ENCODE peak calls at places on chromosomes 13 and 19, in nine cellular contexts. E, H, N, G, I, A, O, C and T are unnamed samples.
A peak's percentile ranks its signal among the peaks of the same experiment; 100 is the strongest.

GRCh38 chr13:70895599-70895998 is 787.3 kb upstream of the KLHL1 start:
- DNase-seq in E (no peak), H (no peak), N (no peak), G (no peak), I (no peak), A (no peak), O (no peak), C (no peak), T (no peak)

GRCh38 chr19:5719274-5719960 is 529 bp downstream of the LONP1 start:
- DNase-seq in E (peak; percentile 26), H (no peak), N (no peak), G (no peak), I (no peak), A (no peak), O (no peak), C (no peak), T (peak; percentile 35)

GRCh38 chr13:57353831-57354230 is 186.8 kb downstream of the PRR20E start:
- DNase-seq in E (no peak), H (no peak), N (no peak), G (no peak), I (no peak), A (no peak), O (no peak), C (no peak), T (no peak)

GRCh38 chr13:40058757-40059236 is 403.3 kb downstream of the COG6 start:
- DNase-seq in E (peak; percentile 74), H (no peak), N (no peak), G (no peak), I (no peak), A (no peak), O (no peak), C (peak; percentile 58), T (no peak)

GRCh38 chr13:73939071-73939380 is 195.2 kb downstream of the KLF12 start:
- DNase-seq in E (no peak), H (no peak), N (no peak), G (no peak), I (no peak), A (no peak), O (no peak), C (no peak), T (no peak)

GRCh38 chr19:1860133-1860775 is 3.1 kb downstream of the KLF16 start:
- DNase-seq in E (peak; percentile 78), H (no peak), N (peak; percentile 76), G (no peak), I (no peak), A (peak; percentile 62), O (no peak), C (peak; percentile 87), T (peak; percentile 78)

GRCh38 chr19:33693678-33694077 is 71.9 kb downstream of the CHST8 start:
- DNase-seq in E (no peak), H (no peak), N (no peak), G (no peak), I (no peak), A (no peak), O (no peak), C (no peak), T (no peak)

GRCh38 chr13:28494537-28494860 is 429 bp downstream of the FLT1 start:
- DNase-seq in E (peak; percentile 24), H (no peak), N (no peak), G (no peak), I (no peak), A (no peak), O (no peak), C (no peak), T (no peak)

GRCh38 chr19:40285353-40286234 is 449 bp upstream of the AKT2 start:
- DNase-seq in E (peak; percentile 100), H (peak; percentile 94), N (peak; percentile 94), G (peak; percentile 97), I (peak; percentile 98), A (peak; percentile 98), O (peak; percentile 94), C (peak; percentile 100), T (peak; percentile 99)

GRCh38 chr19:40283414-40284250 is 1.5 kb downstream of the AKT2 start:
- DNase-seq in E (no peak), H (no peak), N (peak; percentile 9), G (no peak), I (no peak), A (no peak), O (no peak), C (no peak), T (no peak)

GRCh38 chr19:40286235-40286530 is 1.0 kb upstream of the AKT2 start:
- DNase-seq in E (no peak), H (no peak), N (no peak), G (no peak), I (no peak), A (no peak), O (no peak), C (no peak), T (no peak)

GRCh38 chr19:40284251-40284500 is 969 bp downstream of the AKT2 start:
- DNase-seq in E (no peak), H (no peak), N (no peak), G (no peak), I (no peak), A (no peak), O (no peak), C (no peak), T (no peak)

DNA sequence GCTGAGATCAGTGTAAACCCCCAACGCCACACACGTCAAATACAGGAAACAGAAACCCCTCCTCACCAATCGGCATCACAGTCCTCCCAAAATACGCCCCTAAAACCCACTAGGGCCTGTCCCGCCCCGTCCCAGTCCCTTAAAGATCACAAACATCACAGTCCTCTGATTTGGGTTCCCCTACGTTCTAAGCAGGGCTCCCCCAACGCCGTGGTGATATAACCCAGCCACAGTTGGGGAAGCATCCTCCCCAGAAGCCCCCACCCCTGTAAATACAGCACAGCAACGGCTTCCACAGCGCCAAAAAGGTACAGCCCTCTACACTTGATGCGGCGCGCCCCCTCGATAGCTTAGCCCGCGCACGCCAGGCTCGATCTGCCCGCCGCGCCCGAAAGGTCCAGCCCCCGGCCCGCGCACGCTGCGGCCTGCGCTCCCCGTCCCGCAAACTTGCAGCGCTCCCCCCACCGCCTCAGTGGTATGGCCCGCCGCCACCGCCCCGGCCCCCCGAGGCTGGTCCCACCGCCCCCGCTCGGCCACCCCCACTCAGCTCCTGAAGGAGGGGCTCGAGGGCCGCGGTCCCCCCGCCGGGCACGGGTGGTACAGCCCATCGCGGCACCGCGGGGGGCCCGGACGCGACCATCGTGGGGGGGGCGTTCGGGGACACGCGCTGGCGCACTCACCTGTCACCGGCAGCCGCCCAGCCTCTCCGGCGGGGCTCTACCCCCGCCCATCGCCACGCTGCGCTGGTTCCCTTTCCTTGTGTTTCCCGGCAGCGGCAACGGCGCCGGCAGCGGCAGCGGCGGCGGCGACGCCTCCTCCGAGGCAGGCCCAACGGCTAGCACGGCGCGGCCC is at the start of gene AKT2:
- DNase-seq in E (no peak), H (no peak), N (peak; percentile 94), G (peak; percentile 91), I (peak; percentile 71), A (peak; percentile 79), O (peak; percentile 85), C (peak; percentile 66), T (peak; percentile 38)
- TF ChIP-seq CTCF in E (no peak), H (no peak), N (no peak), G (no peak), I (no peak), A (no peak), O (no peak), C (no peak), T (no peak)

GRCh38 chr19:11456659-11457058 is 21.2 kb downstream of the PRKCSH start:
- DNase-seq in E (no peak), H (no peak), N (no peak), G (no peak), I (no peak), A (no peak), O (no peak), C (no peak), T (no peak)

GRCh38 chr19:11451327-11451941 is 16.0 kb downstream of the PRKCSH start:
- DNase-seq in E (no peak), H (no peak), N (peak; percentile 58), G (no peak), I (no peak), A (no peak), O (no peak), C (no peak), T (no peak)

GRCh38 chr19:11451942-11452813 is 16.7 kb downstream of the PRKCSH start:
- DNase-seq in E (no peak), H (no peak), N (peak; percentile 62), G (no peak), I (no peak), A (no peak), O (no peak), C (peak; percentile 23), T (no peak)

GRCh38 chr19:11452814-11453335 is 17.4 kb downstream of the PRKCSH start:
- DNase-seq in E (no peak), H (no peak), N (peak; percentile 51), G (no peak), I (no peak), A (no peak), O (no peak), C (no peak), T (no peak)

DNA sequence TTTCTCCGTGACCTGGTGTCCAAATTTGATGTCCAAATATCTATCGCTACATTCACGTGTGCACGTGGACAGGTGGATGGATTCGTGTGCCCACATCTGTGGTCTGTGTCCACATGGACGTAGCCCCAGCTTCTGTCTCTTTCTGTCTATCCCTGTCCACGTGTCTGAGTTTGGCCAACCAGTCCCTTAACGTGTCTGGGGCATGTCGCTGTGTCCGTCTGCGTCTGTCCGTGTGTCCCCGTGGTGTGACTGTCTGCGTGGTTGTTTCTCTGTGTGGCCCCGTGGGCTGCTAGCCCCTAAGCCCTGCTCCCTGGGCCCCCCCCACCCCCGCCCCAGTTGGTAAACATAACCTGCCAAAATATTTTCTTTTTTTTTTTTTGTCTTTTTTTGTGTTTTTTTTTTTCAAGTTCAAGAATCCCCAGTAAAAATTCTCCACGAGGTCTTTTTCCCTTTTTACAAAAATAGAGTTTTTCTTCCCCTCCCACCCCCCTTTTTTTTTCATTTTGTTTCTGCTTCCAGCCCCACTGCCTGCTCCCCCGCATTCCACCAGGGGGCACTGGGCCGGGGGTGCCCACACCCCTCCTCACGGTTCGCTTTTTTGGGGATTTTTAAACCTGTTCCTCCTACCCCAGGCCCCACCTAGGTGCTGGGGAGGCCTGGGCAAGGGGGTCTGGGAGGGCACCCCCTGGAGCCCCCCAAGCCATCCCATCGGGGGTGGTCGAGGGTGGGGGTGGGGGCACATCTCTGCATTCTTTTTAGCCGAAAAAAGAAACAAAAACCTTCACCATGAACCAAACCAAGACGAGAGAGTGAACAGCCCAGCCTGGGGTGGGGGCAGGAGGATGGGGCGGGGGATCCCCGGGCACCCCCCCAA is 18.3 kb downstream of the PRKCSH start:
- DNase-seq in E (no peak), H (no peak), N (peak; percentile 86), G (no peak), I (no peak), A (no peak), O (no peak), C (no peak), T (no peak)
- TF ChIP-seq CTCF in E (peak; percentile 47), H (peak; percentile 10), N (peak; percentile 51), G (peak; percentile 69), I (peak; percentile 15), A (peak; percentile 27), O (peak; percentile 42), C (peak; percentile 32), T (peak; percentile 31)

GRCh38 chr13:91922969-91923592 is 524.7 kb downstream of the GPC5 start:
- DNase-seq in E (no peak), H (no peak), N (peak; percentile 6), G (no peak), I (no peak), A (no peak), O (no peak), C (peak; percentile 16), T (no peak)
- TF ChIP-seq CTCF in E (no peak), H (no peak), N (peak; percentile 33), G (peak; percentile 66), I (no peak), A (no peak), O (peak; percentile 52), C (peak; percentile 25), T (no peak)

DNA sequence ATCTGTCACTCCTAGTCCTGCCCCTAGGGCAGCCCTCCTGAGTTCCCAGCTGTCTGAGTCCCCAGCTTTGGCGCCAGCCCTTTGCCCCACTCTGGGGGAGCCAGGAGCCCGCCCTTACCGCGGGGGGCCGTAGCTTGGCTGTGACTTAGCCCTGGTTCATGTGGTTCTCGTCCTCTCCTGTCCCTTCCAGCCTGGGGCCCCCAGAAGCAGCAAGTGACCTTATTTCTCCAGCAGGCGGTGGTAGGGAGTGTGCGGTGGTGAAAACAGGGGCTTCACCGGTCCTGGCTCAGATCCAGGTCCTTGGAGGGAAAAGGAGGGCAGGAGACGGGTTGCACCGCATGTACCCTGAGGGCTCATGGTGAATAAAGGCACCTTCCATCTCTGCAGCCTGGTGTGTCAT is 7.9 kb downstream of the GIPC3 start:
- DNase-seq in E (no peak), H (no peak), N (no peak), G (no peak), I (no peak), A (no peak), O (no peak), C (no peak), T (no peak)
- TF ChIP-seq CTCF in E (no peak), H (no peak), N (peak; percentile 10), G (peak; percentile 18), I (no peak), A (no peak), O (no peak), C (no peak), T (no peak)